ENCODE peak calls at places on chromosomes 5 and 9, in four cellular contexts. N is body of pancreas, A is uterus, I is A549. J is an unnamed sample.

GRCh38 chr5:146744358-146744757 is 134.2 kb downstream of the PPP2R2B start:
- DNase-seq in N (no peak), A (no peak), I (no peak), J (no peak)

GRCh38 chr5:99032234-99033013 is 103.6 kb upstream of the CHD1 start:
- DNase-seq in N (peak), A (peak), I (peak), J (peak)

GRCh38 chr5:158382473-158382872 is 523.5 kb upstream of the CLINT1 start:
- DNase-seq in N (peak), A (peak), I (peak), J (no peak)

GRCh38 chr9:82934949-82935348 is 128.0 kb downstream of the RASEF start:
- DNase-seq in N (no peak), A (no peak), I (peak), J (no peak)

GRCh38 chr9:129321511-129322021 is 143.5 kb upstream of the IER5L start:
- DNase-seq in N (no peak), A (peak), I (no peak), J (no peak)

GRCh38 chr5:63053019-63053638 is 474.5 kb downstream of the LRRC70 start:
- DNase-seq in N (peak), A (no peak), I (no peak), J (no peak)

GRCh38 chr5:176713409-176713808 is 66.1 kb downstream of the TSPAN17 start:
- DNase-seq in N (no peak), A (no peak), I (no peak), J (no peak)

GRCh38 chr9:114898741-114899140 is 31.6 kb downstream of the TNFSF8 start:
- DNase-seq in N (peak), A (no peak), I (no peak), J (no peak)

GRCh38 chr5:139638090-139638735 is 9.9 kb upstream of the CXXC5 start:
- DNase-seq in N (peak), A (peak), I (no peak), J (peak)

GRCh38 chr9:83130541-83130940 is 67.6 kb upstream of the RASEF start:
- DNase-seq in N (peak), A (no peak), I (peak), J (no peak)

GRCh38 chr5:93874080-93874479 is 132.7 kb upstream of the POU5F2 start:
- DNase-seq in N (no peak), A (no peak), I (no peak), J (no peak)

GRCh38 chr5:149957855-149958254 is 2.7 kb upstream of the SLC26A2 start:
- DNase-seq in N (no peak), A (no peak), I (peak), J (no peak)

GRCh38 chr5:140145818-140146522 is 20.2 kb downstream of the IGIP start:
- DNase-seq in N (peak), A (peak), I (peak), J (peak)

GRCh38 chr9:124286292-124286931 is 28.7 kb downstream of the NEK6 start:
- DNase-seq in N (peak), A (no peak), I (peak), J (no peak)

GRCh38 chr5:59066367-59067163 is 483.7 kb downstream of the RAB3C start:
- DNase-seq in N (no peak), A (no peak), I (no peak), J (no peak)

GRCh38 chr5:104199771-104200170 is 637.2 kb upstream of the NUDT12 start:
- DNase-seq in N (no peak), A (no peak), I (no peak), J (no peak)

GRCh38 chr9:124632077-124632621 is 125.0 kb upstream of the NR5A1 start:
- DNase-seq in N (no peak), A (no peak), I (no peak), J (no peak)

GRCh38 chr9:134185536-134186011 is 21.2 kb upstream of the RNU6ATAC start:
- DNase-seq in N (no peak), A (no peak), I (no peak), J (no peak)

GRCh38 chr9:134187821-134188420 is 23.6 kb upstream of the RNU6ATAC start:
- DNase-seq in N (no peak), A (no peak), I (no peak), J (no peak)

GRCh38 chr9:134188421-134189166 is 24.2 kb upstream of the RNU6ATAC start:
- DNase-seq in N (no peak), A (no peak), I (no peak), J (no peak)

GRCh38 chr9:134186471-134187109 is 22.2 kb upstream of the RNU6ATAC start:
- DNase-seq in N (no peak), A (no peak), I (no peak), J (no peak)

GRCh38 chr9:134187110-134187531 is 22.8 kb upstream of the RNU6ATAC start:
- DNase-seq in N (no peak), A (no peak), I (peak), J (no peak)
- TF ChIP-seq POLR2A in N (no peak), A (no peak), I (no peak), J (no peak)

GRCh38 chr5:57191163-57191562 is 17.3 kb downstream of the GPBP1 start:
- DNase-seq in N (no peak), A (no peak), I (no peak), J (no peak)

GRCh38 chr5:57191986-57192385 is 18.1 kb downstream of the GPBP1 start:
- DNase-seq in N (no peak), A (no peak), I (no peak), J (no peak)

GRCh38 chr5:57193757-57194413 is 20.0 kb downstream of the GPBP1 start:
- DNase-seq in N (no peak), A (no peak), I (no peak), J (no peak)

GRCh38 chr5:57194653-57195052 is 20.8 kb downstream of the GPBP1 start:
- DNase-seq in N (no peak), A (no peak), I (no peak), J (no peak)

GRCh38 chr5:57190593-57190992 is 16.7 kb downstream of the GPBP1 start:
- DNase-seq in N (no peak), A (no peak), I (no peak), J (no peak)
- TF ChIP-seq POLR2A in N (no peak), A (no peak), I (no peak), J (no peak)

GRCh38 chr9:137611623-137612609 is 6.4 kb downstream of the ARRDC1 start:
- DNase-seq in N (peak), A (peak), I (peak), J (no peak)
- TF ChIP-seq POLR2A in N (peak), A (no peak), I (peak), J (no peak)

DNA sequence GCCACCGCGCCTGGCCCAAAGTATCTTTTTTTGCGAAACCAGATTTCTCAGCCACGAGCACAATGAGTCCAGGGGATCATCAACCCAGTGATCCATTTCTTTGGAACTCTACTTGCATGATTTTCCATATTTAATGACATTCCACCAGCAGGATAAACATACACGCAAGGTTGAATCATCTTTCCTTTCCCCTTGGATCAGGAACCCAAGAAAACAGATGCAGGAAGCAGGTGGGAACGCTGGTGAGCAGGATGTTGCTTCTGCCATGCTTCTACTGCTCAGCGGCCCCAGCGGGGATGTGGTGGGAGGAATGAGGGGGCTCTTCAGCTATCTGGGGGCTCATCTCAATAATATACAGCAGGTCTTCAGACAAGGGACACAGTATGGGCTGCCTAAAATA is 118.2 kb downstream of the SEC61B start:
- DNase-seq in N (no peak), A (no peak), I (no peak), J (no peak)
- TF ChIP-seq POLR2A in N (no peak), A (no peak), I (no peak), J (no peak)

DNA sequence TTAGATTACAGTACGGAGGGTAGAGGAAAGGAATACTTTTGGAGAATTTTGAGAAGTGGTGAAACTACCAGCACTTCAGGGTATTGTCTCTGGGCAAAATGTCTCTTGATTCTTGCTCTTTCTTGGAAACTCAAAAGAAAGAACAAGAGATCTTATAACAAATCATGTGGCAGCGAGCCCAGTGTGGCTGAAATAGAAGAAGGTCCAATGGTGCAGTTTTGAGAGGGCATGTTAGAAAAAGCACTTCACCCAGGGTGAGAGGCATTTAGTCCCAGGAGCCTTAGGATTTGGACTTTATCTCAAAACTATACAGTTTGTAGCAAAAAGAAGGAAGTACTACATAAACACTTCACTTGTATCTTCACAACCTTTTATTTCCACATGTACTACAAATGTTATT is 39.4 kb downstream of the NNT start:
- DNase-seq in N (no peak), A (no peak), I (no peak), J (no peak)
- TF ChIP-seq POLR2A in N (no peak), A (no peak), I (no peak), J (no peak)

DNA sequence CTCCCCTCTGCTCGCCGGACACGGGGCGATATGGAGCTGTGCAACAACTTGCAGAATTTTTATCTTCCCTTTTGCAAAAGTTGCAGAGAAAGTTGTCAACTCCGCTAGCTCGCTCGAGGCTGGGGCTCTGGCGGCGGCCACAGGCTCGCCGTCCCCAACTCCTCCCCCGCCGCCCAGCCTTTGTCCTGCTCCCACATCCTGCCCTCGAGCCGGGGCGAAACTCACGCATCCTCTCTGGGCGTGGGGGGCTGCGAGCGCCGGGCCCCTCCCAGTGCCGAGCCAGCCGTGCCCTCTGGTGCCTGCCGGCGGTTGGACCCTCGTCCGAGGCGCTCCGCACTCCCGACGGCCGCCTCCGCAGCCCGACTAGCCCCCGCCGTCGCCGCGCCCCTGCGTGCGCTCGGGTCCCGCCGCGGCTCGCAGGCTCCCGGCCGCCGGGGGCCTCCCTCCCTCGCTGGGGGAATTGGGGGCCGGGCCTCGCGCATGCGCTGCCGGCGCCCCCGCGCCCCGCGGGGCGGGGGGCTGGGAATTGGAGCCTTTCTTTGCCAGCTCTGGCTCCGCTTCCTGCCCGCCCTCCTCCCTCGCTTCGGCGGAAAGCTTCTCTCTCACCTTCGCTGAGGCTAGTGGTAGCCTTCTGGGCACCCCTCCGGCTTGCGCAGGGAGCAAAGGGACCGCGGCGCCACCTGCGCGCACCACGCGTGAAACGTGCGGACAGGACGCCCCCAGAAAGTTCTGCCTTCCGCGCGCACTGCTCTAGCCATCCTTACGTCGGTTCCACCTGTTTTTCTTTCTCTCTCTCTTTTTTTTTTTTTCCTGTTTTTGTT is at the start of gene CCNJL:
- DNase-seq in N (no peak), A (peak), I (peak), J (peak)
- TF ChIP-seq POLR2A in N (no peak), A (no peak), I (peak), J (no peak)

GRCh38 chr9:127832248-127832647 is 22.2 kb downstream of the ENG start:
- DNase-seq in N (no peak), A (no peak), I (no peak), J (no peak)

GRCh38 chr9:127829205-127829935 is 25.1 kb downstream of the ENG start:
- DNase-seq in N (no peak), A (no peak), I (no peak), J (no peak)

GRCh38 chr9:127825319-127826051 is 22.8 kb downstream of the FPGS start:
- DNase-seq in N (peak), A (no peak), I (peak), J (peak)

GRCh38 chr9:127826253-127826913 is 23.7 kb downstream of the FPGS start:
- DNase-seq in N (no peak), A (no peak), I (no peak), J (no peak)

DNA sequence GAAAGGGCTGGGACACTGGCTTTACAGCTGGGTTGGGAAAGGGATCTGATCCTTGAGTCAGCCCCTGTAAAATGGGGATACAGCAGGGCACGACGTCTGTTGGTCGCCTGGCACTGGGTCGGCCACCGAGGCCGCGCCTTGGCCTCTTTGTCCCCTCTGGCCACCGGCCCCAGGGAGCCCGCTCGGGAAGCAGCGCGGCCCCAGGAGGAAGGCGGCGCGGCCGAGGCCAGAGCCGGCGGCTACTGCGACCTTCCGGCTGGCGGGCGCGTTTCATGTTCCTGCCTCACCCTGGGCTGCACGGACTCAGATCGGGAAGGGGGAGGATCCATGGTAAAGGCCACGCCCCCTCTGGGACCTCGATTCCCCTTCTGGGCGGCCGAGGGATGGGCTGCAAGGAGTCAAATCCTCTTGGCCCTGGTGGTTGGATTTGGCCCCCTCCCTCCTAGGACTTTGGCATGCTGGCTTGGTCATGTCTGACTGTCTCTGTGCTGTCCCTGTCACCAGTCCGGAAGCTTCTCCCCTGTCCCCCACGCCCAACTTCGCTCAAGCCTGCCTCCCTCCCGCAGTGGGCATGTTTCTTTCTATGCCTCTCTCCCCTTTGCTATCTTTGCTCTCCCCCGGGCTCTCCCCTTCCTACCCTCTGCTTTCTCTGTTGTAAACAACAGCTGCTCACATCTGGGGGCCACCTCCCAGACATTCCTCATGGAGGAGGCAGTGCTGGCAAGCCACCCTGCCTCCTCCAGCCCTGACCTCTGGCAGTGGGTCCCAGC is 25.8 kb downstream of the FPGS start:
- DNase-seq in N (peak), A (peak), I (peak), J (peak)
- TF ChIP-seq POLR2A in N (peak), A (peak), I (peak), J (no peak)

DNA sequence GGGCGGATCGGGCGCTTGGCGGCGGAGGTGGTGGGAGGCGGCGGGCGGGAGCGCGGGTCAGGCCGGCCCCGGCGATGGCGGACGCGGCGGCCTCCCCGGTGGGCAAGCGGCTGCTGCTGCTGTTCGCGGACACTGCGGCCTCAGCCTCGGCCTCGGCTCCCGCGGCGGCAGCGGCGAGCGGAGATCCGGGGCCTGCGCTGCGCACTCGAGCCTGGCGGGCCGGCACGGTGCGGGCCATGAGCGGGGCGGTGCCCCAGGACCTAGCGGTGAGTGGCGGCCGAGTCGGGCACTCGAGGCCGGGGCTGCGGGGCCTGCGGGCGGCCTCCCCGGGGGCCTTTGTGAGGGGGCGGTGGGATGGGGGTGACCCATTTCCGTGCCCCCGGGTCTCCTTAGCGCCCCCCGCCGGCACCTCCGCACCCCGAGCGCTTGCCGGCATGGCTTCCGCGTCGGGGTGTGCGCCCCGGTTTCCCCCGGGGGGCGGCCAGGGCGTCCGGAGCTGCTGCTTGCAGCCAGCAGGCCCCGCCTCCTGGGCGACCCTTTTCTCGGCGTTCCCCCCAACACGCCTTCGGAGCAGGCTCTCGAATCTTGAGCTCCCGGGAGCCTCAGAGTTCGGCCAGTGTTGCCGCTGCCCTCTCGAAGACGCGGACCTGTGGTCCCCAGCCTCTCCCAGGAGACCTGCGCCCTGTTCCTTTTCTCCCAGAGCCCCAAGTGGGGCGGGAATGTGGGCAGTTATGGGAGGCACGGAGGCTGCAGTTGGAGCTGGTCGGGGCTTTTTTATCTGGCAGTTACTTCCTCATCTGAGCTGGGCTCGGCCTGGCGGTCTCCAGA is 451 bp downstream of the KDM3B start:
- DNase-seq in N (peak), A (peak), I (peak), J (peak)
- TF ChIP-seq POLR2A in N (peak), A (no peak), I (peak), J (peak)